ENCODE peak calls at places on chromosomes 13 and 19, in six cellular contexts. One of them, this sample, is unnamed. For H3K4me1, the result is how much of the 10 kb centered on the place peaks cover.

GRCh38 chr19:39335168-39335567 is 675 bp downstream of the GMFG start:
- DNase-seq in Caco-2: no peak
- DNase-seq in body of pancreas: no peak
- DNase-seq in naive thymus-derived CD4-positive, alpha-beta T cell: no peak
- DNase-seq in right cardiac atrium: no peak
- DNase-seq in stomach: no peak
- DNase-seq in this sample: no peak

GRCh38 chr19:53670345-53670744 is 38.5 kb downstream of the DPRX start:
- DNase-seq in naive thymus-derived CD4-positive, alpha-beta T cell: no peak
- DNase-seq in right cardiac atrium: no peak
- DNase-seq in stomach: no peak
- DNase-seq in body of pancreas: no peak
- DNase-seq in Caco-2: no peak
- DNase-seq in this sample: no peak

GRCh38 chr19:48842744-48843162 is 6.5 kb upstream of the HSD17B14 start:
- DNase-seq in right cardiac atrium: no peak
- DNase-seq in Caco-2: peak
- DNase-seq in body of pancreas: peak
- DNase-seq in naive thymus-derived CD4-positive, alpha-beta T cell: peak
- DNase-seq in stomach: no peak
- DNase-seq in this sample: peak

GRCh38 chr13:19955873-19956559 is 2.5 kb upstream of the ZMYM2 start:
- DNase-seq in stomach: no peak
- DNase-seq in Caco-2: no peak
- DNase-seq in right cardiac atrium: no peak
- DNase-seq in naive thymus-derived CD4-positive, alpha-beta T cell: no peak
- DNase-seq in body of pancreas: no peak
- DNase-seq in this sample: no peak

GRCh38 chr13:113965383-113965874 is 8.4 kb downstream of the C13orf46 start:
- DNase-seq in right cardiac atrium: no peak
- DNase-seq in Caco-2: no peak
- DNase-seq in stomach: no peak
- DNase-seq in naive thymus-derived CD4-positive, alpha-beta T cell: no peak
- DNase-seq in body of pancreas: no peak
- DNase-seq in this sample: no peak

GRCh38 chr13:35165205-35165604 is 223.1 kb downstream of the NBEA start:
- DNase-seq in stomach: no peak
- DNase-seq in Caco-2: no peak
- DNase-seq in body of pancreas: no peak
- DNase-seq in right cardiac atrium: no peak
- DNase-seq in naive thymus-derived CD4-positive, alpha-beta T cell: no peak
- DNase-seq in this sample: no peak

GRCh38 chr13:114131581-114132418 is 623 bp downstream of the RASA3 start:
- DNase-seq in stomach: no peak
- DNase-seq in right cardiac atrium: peak
- DNase-seq in body of pancreas: no peak
- DNase-seq in naive thymus-derived CD4-positive, alpha-beta T cell: peak
- DNase-seq in Caco-2: no peak
- DNase-seq in this sample: no peak

GRCh38 chr19:39599116-39599515 is 3.2 kb upstream of the LGALS13 start:
- DNase-seq in stomach: no peak
- DNase-seq in Caco-2: no peak
- DNase-seq in body of pancreas: no peak
- DNase-seq in naive thymus-derived CD4-positive, alpha-beta T cell: no peak
- DNase-seq in right cardiac atrium: no peak
- DNase-seq in this sample: no peak

GRCh38 chr13:112330479-112331407 is 45.4 kb upstream of the SPACA7 start:
- DNase-seq in naive thymus-derived CD4-positive, alpha-beta T cell: no peak
- DNase-seq in right cardiac atrium: no peak
- DNase-seq in body of pancreas: no peak
- DNase-seq in Caco-2: no peak
- DNase-seq in stomach: no peak
- DNase-seq in this sample: no peak

GRCh38 chr13:50838031-50838430 is 5.5 kb downstream of the DLEU7 start:
- DNase-seq in body of pancreas: no peak
- DNase-seq in stomach: no peak
- DNase-seq in right cardiac atrium: no peak
- DNase-seq in naive thymus-derived CD4-positive, alpha-beta T cell: no peak
- DNase-seq in Caco-2: no peak
- DNase-seq in this sample: no peak

GRCh38 chr19:10752913-10753285 is 35.0 kb downstream of the DNM2 start:
- DNase-seq in right cardiac atrium: no peak
- DNase-seq in body of pancreas: no peak
- DNase-seq in stomach: no peak
- DNase-seq in Caco-2: no peak
- DNase-seq in naive thymus-derived CD4-positive, alpha-beta T cell: no peak
- DNase-seq in this sample: no peak
- H3K4me1 ChIP-seq in right cardiac atrium: under half
- H3K4me1 ChIP-seq in body of pancreas: half or more
- H3K4me1 ChIP-seq in stomach: half or more
- H3K4me1 ChIP-seq in Caco-2: under half
- H3K4me1 ChIP-seq in naive thymus-derived CD4-positive, alpha-beta T cell: under half
- H3K4me1 ChIP-seq in this sample: half or more

DNA sequence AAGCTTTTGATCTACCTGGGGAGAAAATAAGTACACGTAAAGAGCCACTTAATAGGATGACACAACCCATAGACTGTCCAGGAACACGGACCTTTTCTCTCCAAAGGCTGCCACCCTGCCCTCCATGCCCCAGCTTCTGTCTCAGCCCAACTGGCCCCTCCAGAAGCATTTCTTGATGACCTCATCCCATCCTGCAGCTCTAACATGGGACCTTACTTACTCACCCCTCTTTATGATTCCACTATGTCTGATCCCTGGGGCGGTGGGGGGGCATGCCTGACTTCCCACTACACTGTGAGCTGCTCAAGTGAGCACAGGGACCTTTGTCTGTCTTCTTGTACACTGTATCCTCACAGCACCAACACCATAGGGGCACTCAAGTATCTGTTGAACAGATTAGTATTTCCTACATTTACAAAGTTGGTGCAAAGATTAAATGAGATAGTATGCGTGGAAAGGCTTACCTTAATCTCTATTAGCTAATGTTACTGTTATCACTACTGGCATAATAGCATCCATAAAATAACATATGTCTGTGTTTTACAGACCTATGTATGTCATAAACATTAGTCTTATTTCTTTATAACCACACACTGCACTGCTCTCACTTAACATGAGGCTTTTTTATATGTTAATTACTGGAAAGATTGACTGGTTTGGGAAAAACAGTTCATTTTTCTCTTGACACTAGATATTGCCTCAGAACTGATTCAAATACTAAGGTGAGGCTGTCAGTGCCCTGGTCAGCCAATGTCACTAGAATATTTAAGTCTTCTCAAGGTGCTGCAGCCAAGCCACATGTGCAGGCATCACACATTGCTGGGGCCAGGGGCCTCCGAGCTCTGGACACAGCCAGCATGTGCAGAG is 100.9 kb downstream of the FOXO1 start:
- DNase-seq in Caco-2: no peak
- DNase-seq in naive thymus-derived CD4-positive, alpha-beta T cell: no peak
- DNase-seq in body of pancreas: no peak
- DNase-seq in stomach: no peak
- DNase-seq in right cardiac atrium: no peak
- DNase-seq in this sample: no peak
- H3K4me1 ChIP-seq in Caco-2: half or more
- H3K4me1 ChIP-seq in naive thymus-derived CD4-positive, alpha-beta T cell: under half
- H3K4me1 ChIP-seq in body of pancreas: half or more
- H3K4me1 ChIP-seq in stomach: under half
- H3K4me1 ChIP-seq in right cardiac atrium: under half
- H3K4me1 ChIP-seq in this sample: half or more

DNA sequence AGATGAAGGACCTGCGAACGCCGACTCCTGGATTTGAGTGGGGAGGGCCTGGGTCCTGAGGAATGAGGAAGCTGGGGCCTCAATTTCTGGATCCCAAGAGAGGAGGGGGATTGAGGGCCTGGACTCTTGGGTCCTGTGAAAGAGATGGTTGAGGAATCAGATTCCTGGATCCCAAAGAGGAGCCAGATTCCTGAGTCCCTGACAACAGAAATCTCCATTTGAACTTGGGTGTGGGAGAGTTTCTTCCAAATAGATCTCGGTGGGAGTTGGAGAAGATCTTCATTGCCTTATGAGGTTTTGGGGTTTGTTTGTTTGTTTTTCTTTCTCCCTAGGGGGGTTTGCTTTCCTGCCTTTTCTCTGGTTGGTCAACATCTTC is 624 bp downstream of the PSENEN start:
- DNase-seq in Caco-2: no peak
- DNase-seq in right cardiac atrium: no peak
- DNase-seq in body of pancreas: no peak
- DNase-seq in naive thymus-derived CD4-positive, alpha-beta T cell: no peak
- DNase-seq in stomach: no peak
- DNase-seq in this sample: no peak
- H3K4me1 ChIP-seq in Caco-2: under half
- H3K4me1 ChIP-seq in right cardiac atrium: under half
- H3K4me1 ChIP-seq in body of pancreas: under half
- H3K4me1 ChIP-seq in naive thymus-derived CD4-positive, alpha-beta T cell: under half
- H3K4me1 ChIP-seq in stomach: under half
- H3K4me1 ChIP-seq in this sample: half or more

GRCh38 chr19:13043285-13043684 is 48.0 kb downstream of the NFIX start:
- DNase-seq in right cardiac atrium: peak
- DNase-seq in naive thymus-derived CD4-positive, alpha-beta T cell: no peak
- DNase-seq in Caco-2: no peak
- DNase-seq in stomach: no peak
- DNase-seq in body of pancreas: peak
- DNase-seq in this sample: no peak
- H3K4me1 ChIP-seq in right cardiac atrium: under half
- H3K4me1 ChIP-seq in naive thymus-derived CD4-positive, alpha-beta T cell: under half
- H3K4me1 ChIP-seq in Caco-2: under half
- H3K4me1 ChIP-seq in stomach: half or more
- H3K4me1 ChIP-seq in body of pancreas: under half
- H3K4me1 ChIP-seq in this sample: under half

DNA sequence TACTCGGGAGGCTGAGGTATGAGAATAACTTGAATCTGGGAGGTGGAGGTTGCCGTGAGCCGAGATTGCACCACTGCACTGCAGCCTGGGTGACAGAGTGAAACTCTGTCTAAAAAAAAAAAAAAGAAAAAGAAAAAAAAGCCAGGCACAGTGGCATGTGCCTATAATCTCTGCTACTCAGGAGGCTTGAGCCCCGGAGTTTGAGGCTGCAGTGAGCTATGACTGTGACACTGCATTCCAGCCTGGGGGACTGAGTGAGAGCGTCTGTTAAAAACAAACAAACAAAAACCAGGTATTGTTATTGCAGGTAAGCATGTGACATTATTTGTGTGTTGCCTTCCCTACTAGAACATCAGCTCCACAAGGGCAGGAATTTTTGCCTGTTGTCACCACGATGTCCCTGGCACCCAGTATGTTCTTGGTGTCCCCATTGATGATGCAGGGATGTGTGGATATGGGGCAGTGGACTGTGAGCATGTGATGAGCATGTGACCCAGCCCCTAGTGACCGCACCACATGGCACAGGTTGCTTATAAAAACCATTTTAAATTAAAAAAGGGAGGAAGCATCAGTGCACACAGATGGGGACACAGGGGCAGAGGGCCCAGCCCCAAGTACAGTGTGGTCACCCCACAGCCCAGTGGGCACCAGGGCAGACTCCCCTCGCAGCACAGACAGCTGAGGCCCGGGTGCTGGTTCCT is 1.6 kb upstream of the KANK2 start:
- DNase-seq in Caco-2: no peak
- DNase-seq in right cardiac atrium: no peak
- DNase-seq in body of pancreas: no peak
- DNase-seq in naive thymus-derived CD4-positive, alpha-beta T cell: no peak
- DNase-seq in stomach: no peak
- DNase-seq in this sample: no peak
- H3K4me1 ChIP-seq in Caco-2: under half
- H3K4me1 ChIP-seq in right cardiac atrium: under half
- H3K4me1 ChIP-seq in body of pancreas: half or more
- H3K4me1 ChIP-seq in naive thymus-derived CD4-positive, alpha-beta T cell: under half
- H3K4me1 ChIP-seq in stomach: under half
- H3K4me1 ChIP-seq in this sample: under half

GRCh38 chr13:90222758-90223157 is 1124.7 kb upstream of the MIR17HG start:
- DNase-seq in body of pancreas: no peak
- DNase-seq in Caco-2: no peak
- DNase-seq in naive thymus-derived CD4-positive, alpha-beta T cell: no peak
- DNase-seq in right cardiac atrium: no peak
- DNase-seq in stomach: no peak
- DNase-seq in this sample: no peak
- H3K4me1 ChIP-seq in body of pancreas: under half
- H3K4me1 ChIP-seq in Caco-2: under half
- H3K4me1 ChIP-seq in naive thymus-derived CD4-positive, alpha-beta T cell: under half
- H3K4me1 ChIP-seq in right cardiac atrium: under half
- H3K4me1 ChIP-seq in stomach: under half
- H3K4me1 ChIP-seq in this sample: under half